ENCODE peak calls at places on chromosomes 7 and 10, in nine cellular contexts. R is effector memory CD4-positive, alpha-beta T cell; S is colonic mucosa; G is heart right ventricle; F is psoas muscle; T is GM23248; Z is fibroblast of lung; W is esophagus squamous epithelium; M is transverse colon. B is an unnamed sample.

GRCh38 chr7:48033922-48034321 is 1.4 kb upstream of the C7orf57 start:
- DNase-seq in R (no peak), S (no peak), G (no peak), F (no peak), T (no peak), Z (no peak), W (no peak), M (no peak), B (no peak)

GRCh38 chr7:5139998-5140397 is 50.0 kb upstream of the WIPI2 start:
- DNase-seq in R (no peak), S (peak; percentile 42), G (no peak), F (peak; percentile 21), T (peak; percentile 41), Z (peak; percentile 11), W (no peak), M (peak; percentile 33), B (no peak)

GRCh38 chr10:62373995-62374861 is at the start of gene ZNF365:
- DNase-seq in R (peak; percentile 38), S (no peak), G (peak; percentile 16), F (peak; percentile 17), T (peak; percentile 79), Z (peak; percentile 40), W (no peak), M (no peak), B (no peak)

GRCh38 chr7:16187131-16187530 is 234.2 kb downstream of the CRPPA start:
- DNase-seq in R (no peak), S (no peak), G (no peak), F (no peak), T (no peak), Z (no peak), W (no peak), M (no peak), B (no peak)

GRCh38 chr10:43295436-43295835 is 28.6 kb upstream of the RASGEF1A start:
- DNase-seq in R (no peak), S (no peak), G (no peak), F (no peak), T (no peak), Z (no peak), W (no peak), M (no peak), B (no peak)

GRCh38 chr10:52578871-52579405 is 193.6 kb downstream of the MBL2 start:
- DNase-seq in R (no peak), S (no peak), G (no peak), F (no peak), T (no peak), Z (peak; percentile 53), W (no peak), M (no peak), B (no peak)

GRCh38 chr10:87659571-87660483 is at the start of gene PAPSS2:
- DNase-seq in R (no peak), S (peak; percentile 72), G (peak; percentile 75), F (peak; percentile 56), T (peak; percentile 83), Z (peak; percentile 63), W (no peak), M (peak; percentile 74), B (no peak)

GRCh38 chr7:151802469-151802846 is 74.5 kb downstream of the PRKAG2 start:
- DNase-seq in R (no peak), S (no peak), G (no peak), F (no peak), T (no peak), Z (no peak), W (no peak), M (no peak), B (no peak)

GRCh38 chr10:71772832-71773220 is 494 bp downstream of the VSIR start:
- DNase-seq in R (no peak), S (no peak), G (peak; percentile 31), F (no peak), T (peak; percentile 45), Z (no peak), W (no peak), M (peak; percentile 28), B (no peak)

GRCh38 chr10:71770789-71771188 is 2.5 kb downstream of the VSIR start:
- DNase-seq in R (no peak), S (no peak), G (no peak), F (no peak), T (peak; percentile 45), Z (no peak), W (no peak), M (peak; percentile 47), B (no peak)

GRCh38 chr10:71771821-71772617 is 1.3 kb downstream of the VSIR start:
- DNase-seq in R (peak; percentile 35), S (peak; percentile 82), G (peak; percentile 76), F (peak; percentile 67), T (peak; percentile 94), Z (peak; percentile 64), W (no peak), M (peak; percentile 69), B (no peak)

GRCh38 chr10:71770255-71770654 is 3.1 kb downstream of the VSIR start:
- DNase-seq in R (no peak), S (no peak), G (no peak), F (no peak), T (peak; percentile 85), Z (no peak), W (no peak), M (no peak), B (no peak)

DNA sequence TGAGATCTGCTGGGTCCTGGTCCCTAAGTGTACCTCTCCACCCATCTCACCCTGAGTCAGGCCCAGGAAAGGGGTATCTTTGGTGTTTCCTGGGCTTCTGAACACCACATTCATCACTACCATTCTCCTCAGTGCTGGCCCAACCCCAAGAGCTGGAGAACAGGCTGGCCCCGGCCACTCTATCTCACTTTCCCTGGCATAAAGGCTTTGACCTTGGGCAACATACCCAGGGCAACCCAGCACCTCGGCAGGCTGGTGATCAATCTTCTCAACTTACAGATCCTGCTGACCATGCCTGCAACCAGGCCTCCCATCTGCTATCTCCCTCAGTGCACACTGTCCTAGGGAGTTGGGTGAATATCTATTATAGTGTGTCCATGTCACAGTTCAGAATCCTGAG is 2.1 kb downstream of the VSIR start:
- DNase-seq in R (no peak), S (no peak), G (peak; percentile 40), F (no peak), T (no peak), Z (no peak), W (no peak), M (no peak), B (no peak)
- H3K4me1 ChIP-seq in R (peaks cover 58% of the 10 kb centered on the region), S (peaks cover 24% of the 10 kb centered on the region), G (peaks cover 94% of the 10 kb centered on the region), F (peaks cover 77% of the 10 kb centered on the region), T (peaks cover 55% of the 10 kb centered on the region), Z (peaks cover 48% of the 10 kb centered on the region), W (peaks cover 99% of the 10 kb centered on the region), M (peaks cover 58% of the 10 kb centered on the region), B (peaks cover 82% of the 10 kb centered on the region)

GRCh38 chr7:150447966-150448788 is 2.3 kb upstream of the GIMAP8 start:
- DNase-seq in R (no peak), S (no peak), G (no peak), F (no peak), T (no peak), Z (no peak), W (no peak), M (no peak), B (peak; percentile 74)

GRCh38 chr7:150450491-150450992 is at the start of gene GIMAP8:
- DNase-seq in R (peak; percentile 24), S (peak; percentile 34), G (peak; percentile 80), F (peak; percentile 49), T (no peak), Z (no peak), W (peak; percentile 19), M (peak; percentile 48), B (peak; percentile 92)

GRCh38 chr7:150451097-150451793 is 815 bp downstream of the GIMAP8 start:
- DNase-seq in R (peak; percentile 27), S (peak; percentile 58), G (peak; percentile 57), F (peak; percentile 40), T (no peak), Z (no peak), W (no peak), M (peak; percentile 57), B (peak; percentile 93)

GRCh38 chr7:150448789-150449147 is 1.7 kb upstream of the GIMAP8 start:
- DNase-seq in R (peak; percentile 77), S (peak; percentile 85), G (peak; percentile 76), F (peak; percentile 61), T (peak; percentile 74), Z (peak; percentile 52), W (peak; percentile 33), M (peak; percentile 85), B (peak; percentile 94)

DNA sequence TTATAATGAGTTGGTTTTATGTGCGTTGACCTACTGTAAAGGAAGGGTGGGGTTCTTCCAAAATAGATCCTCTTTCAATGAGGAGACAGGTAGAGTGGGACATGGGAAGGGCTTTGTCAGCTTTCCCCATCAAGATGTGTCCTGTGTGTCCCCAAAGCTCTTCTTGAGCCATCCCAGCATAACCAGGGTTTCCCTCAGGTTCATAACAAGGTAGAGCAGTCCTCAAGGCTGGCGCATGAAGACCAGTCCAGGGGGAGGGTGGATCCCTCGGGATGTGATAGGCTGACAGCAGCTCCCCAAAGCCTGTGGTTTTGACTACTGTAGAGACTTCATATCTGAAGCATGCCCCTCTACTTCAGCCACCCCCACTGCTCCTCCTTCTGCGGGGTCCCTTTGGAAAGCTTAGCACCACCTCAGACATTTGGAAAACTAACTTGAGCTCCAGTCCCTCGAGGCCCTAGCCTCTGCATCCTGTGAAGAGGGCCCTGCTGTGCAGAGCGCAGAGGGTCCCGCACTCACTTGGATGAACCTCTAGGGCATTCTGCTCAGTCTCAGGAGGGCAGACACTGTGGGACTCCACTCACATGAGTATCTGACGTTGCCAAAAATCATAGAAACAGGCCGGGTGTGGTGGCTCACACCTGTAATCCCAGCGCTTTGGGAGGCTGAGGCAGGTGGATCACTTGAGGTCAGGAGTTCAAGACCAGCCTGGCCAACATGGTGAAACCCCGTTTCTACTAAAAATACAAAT is 1.0 kb upstream of the GIMAP8 start:
- DNase-seq in R (no peak), S (no peak), G (no peak), F (no peak), T (no peak), Z (no peak), W (no peak), M (no peak), B (peak; percentile 53)
- H3K4me3 ChIP-seq in R (peak overlapping the region; percentile 1), S (no peak overlapping the region), G (no peak overlapping the region), F (peak overlapping the region; percentile 60), T (no peak overlapping the region), Z (no peak overlapping the region), W (no peak overlapping the region), M (no peak overlapping the region), B (no peak overlapping the region)

DNA sequence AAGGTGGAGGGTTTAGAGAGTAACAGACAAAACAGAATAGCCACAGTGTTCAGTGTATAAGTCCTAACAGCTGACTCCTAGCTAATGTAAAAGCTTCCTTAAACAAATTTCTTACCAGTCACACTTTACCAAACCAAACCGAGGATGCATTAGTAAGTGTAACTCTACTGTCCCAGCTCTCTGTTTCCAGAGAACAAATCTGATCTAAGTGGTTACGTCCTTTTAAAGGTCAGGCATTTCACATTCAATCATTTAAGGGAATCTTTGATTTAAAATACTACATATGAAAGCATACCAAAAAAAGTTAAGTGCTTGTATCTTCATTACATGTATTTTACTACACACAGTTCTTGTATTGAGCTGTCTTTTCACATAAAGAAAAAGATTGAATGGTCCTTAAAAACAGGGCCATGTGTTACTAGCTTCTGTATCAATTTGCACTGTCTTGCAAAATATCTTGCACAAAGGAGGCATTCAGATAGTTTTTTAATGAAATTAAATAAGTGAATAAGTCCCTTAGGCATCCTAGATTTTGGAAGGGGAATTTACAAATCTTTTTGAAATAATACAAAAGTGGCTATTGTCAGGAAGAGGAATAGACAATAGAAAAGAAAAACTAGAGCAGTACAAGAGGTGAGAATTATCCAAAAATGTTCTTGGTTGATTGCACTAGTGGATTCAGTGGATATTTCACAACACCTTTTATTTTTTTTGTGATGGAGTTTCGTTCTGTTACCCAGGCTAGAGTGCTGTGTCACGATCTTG is 58.4 kb upstream of the SPOCK2 start:
- DNase-seq in R (no peak), S (no peak), G (no peak), F (no peak), T (peak; percentile 8), Z (no peak), W (no peak), M (no peak), B (no peak)
- H3K27ac ChIP-seq in R (no peak overlapping the region), S (no peak overlapping the region), G (peak overlapping the region; percentile 40), F (no peak overlapping the region), T (peak overlapping the region; percentile 0), Z (no peak overlapping the region), W (no peak overlapping the region), M (no peak overlapping the region), B (no peak overlapping the region)

GRCh38 chr10:79382491-79382941 is 35.2 kb downstream of the PPIF start:
- DNase-seq in R (no peak), S (peak; percentile 21), G (no peak), F (no peak), T (no peak), Z (no peak), W (no peak), M (peak; percentile 10), B (peak; percentile 92)
- H3K4me1 ChIP-seq in R (no peaks in the 10 kb centered on the region), S (peaks cover 5% of the 10 kb centered on the region), G (peaks cover 43% of the 10 kb centered on the region), F (peaks cover 34% of the 10 kb centered on the region), T (peaks cover 39% of the 10 kb centered on the region), Z (peaks cover 34% of the 10 kb centered on the region), W (peaks cover 47% of the 10 kb centered on the region), M (peaks cover 30% of the 10 kb centered on the region), B (peaks cover 43% of the 10 kb centered on the region)

B was measured in esophagus muscularis mucosa.